ENCODE peak calls at places on chromosomes 1 and 21, in seven cellular contexts. One of them, this sample, is unnamed.

GRCh38 chr1:50983403-50983802 is 13.4 kb downstream of the CDKN2C start:
- DNase-seq in Daoy: no peak
- DNase-seq in HEK293T: no peak
- DNase-seq in body of pancreas: no peak
- DNase-seq in astrocyte of the spinal cord: no peak
- DNase-seq in lung microvascular endothelial cell: no peak
- DNase-seq in LNCaP clone FGC: no peak
- DNase-seq in this sample: no peak

GRCh38 chr1:222028151-222028550 is 286.3 kb upstream of the DUSP10 start:
- DNase-seq in Daoy: no peak
- DNase-seq in HEK293T: no peak
- DNase-seq in body of pancreas: no peak
- DNase-seq in astrocyte of the spinal cord: no peak
- DNase-seq in lung microvascular endothelial cell: no peak
- DNase-seq in LNCaP clone FGC: no peak
- DNase-seq in this sample: no peak

GRCh38 chr1:225746361-225747179 is 31.1 kb upstream of the SRP9 start:
- DNase-seq in Daoy: peak
- DNase-seq in HEK293T: no peak
- DNase-seq in body of pancreas: peak
- DNase-seq in astrocyte of the spinal cord: peak
- DNase-seq in lung microvascular endothelial cell: peak
- DNase-seq in LNCaP clone FGC: no peak
- DNase-seq in this sample: peak

GRCh38 chr1:151146072-151146415 is 387 bp downstream of the SEMA6C start:
- DNase-seq in Daoy: no peak
- DNase-seq in HEK293T: no peak
- DNase-seq in body of pancreas: no peak
- DNase-seq in astrocyte of the spinal cord: no peak
- DNase-seq in lung microvascular endothelial cell: no peak
- DNase-seq in LNCaP clone FGC: no peak
- DNase-seq in this sample: no peak

GRCh38 chr1:213474054-213474453 is 423.0 kb downstream of the RPS6KC1 start:
- DNase-seq in Daoy: peak
- DNase-seq in HEK293T: no peak
- DNase-seq in body of pancreas: peak
- DNase-seq in astrocyte of the spinal cord: no peak
- DNase-seq in lung microvascular endothelial cell: no peak
- DNase-seq in LNCaP clone FGC: no peak
- DNase-seq in this sample: peak

GRCh38 chr21:44301961-44302406 is 2.1 kb downstream of the PFKL start:
- DNase-seq in Daoy: no peak
- DNase-seq in HEK293T: no peak
- DNase-seq in body of pancreas: no peak
- DNase-seq in astrocyte of the spinal cord: no peak
- DNase-seq in lung microvascular endothelial cell: no peak
- DNase-seq in LNCaP clone FGC: no peak
- DNase-seq in this sample: no peak

GRCh38 chr21:45988366-45989347 is 7.1 kb downstream of the COL6A1 start:
- DNase-seq in Daoy: no peak
- DNase-seq in HEK293T: no peak
- DNase-seq in body of pancreas: peak
- DNase-seq in astrocyte of the spinal cord: no peak
- DNase-seq in lung microvascular endothelial cell: no peak
- DNase-seq in LNCaP clone FGC: no peak
- DNase-seq in this sample: peak

GRCh38 chr21:36747815-36748381 is 49.0 kb downstream of the SIM2 start:
- DNase-seq in Daoy: peak
- DNase-seq in HEK293T: no peak
- DNase-seq in body of pancreas: peak
- DNase-seq in astrocyte of the spinal cord: no peak
- DNase-seq in lung microvascular endothelial cell: peak
- DNase-seq in LNCaP clone FGC: no peak
- DNase-seq in this sample: peak

GRCh38 chr1:159923203-159924024 is 1.9 kb downstream of the TAGLN2 start:
- DNase-seq in Daoy: peak
- DNase-seq in HEK293T: peak
- DNase-seq in body of pancreas: peak
- DNase-seq in astrocyte of the spinal cord: peak
- DNase-seq in lung microvascular endothelial cell: peak
- DNase-seq in LNCaP clone FGC: no peak
- DNase-seq in this sample: peak

GRCh38 chr1:21332691-21333449 is 42.6 kb upstream of the ECE1 start:
- DNase-seq in Daoy: no peak
- DNase-seq in HEK293T: no peak
- DNase-seq in body of pancreas: no peak
- DNase-seq in astrocyte of the spinal cord: no peak
- DNase-seq in lung microvascular endothelial cell: no peak
- DNase-seq in LNCaP clone FGC: no peak
- DNase-seq in this sample: no peak

GRCh38 chr1:8902765-8903164 is 24.3 kb upstream of the ENO1 start:
- DNase-seq in Daoy: peak
- DNase-seq in HEK293T: no peak
- DNase-seq in body of pancreas: no peak
- DNase-seq in astrocyte of the spinal cord: peak
- DNase-seq in lung microvascular endothelial cell: no peak
- DNase-seq in LNCaP clone FGC: no peak
- DNase-seq in this sample: no peak

GRCh38 chr1:1182491-1183220 is 9.0 kb downstream of the TTLL10 start:
- DNase-seq in Daoy: no peak
- DNase-seq in HEK293T: no peak
- DNase-seq in body of pancreas: peak
- DNase-seq in astrocyte of the spinal cord: no peak
- DNase-seq in lung microvascular endothelial cell: no peak
- DNase-seq in LNCaP clone FGC: no peak
- DNase-seq in this sample: no peak

GRCh38 chr1:239274242-239274830 is 112.0 kb upstream of the CHRM3 start:
- DNase-seq in Daoy: no peak
- DNase-seq in HEK293T: no peak
- DNase-seq in body of pancreas: no peak
- DNase-seq in astrocyte of the spinal cord: no peak
- DNase-seq in lung microvascular endothelial cell: no peak
- DNase-seq in LNCaP clone FGC: no peak
- DNase-seq in this sample: no peak

GRCh38 chr1:94579876-94580294 is 38.3 kb upstream of the F3 start:
- DNase-seq in Daoy: peak
- DNase-seq in HEK293T: no peak
- DNase-seq in body of pancreas: no peak
- DNase-seq in astrocyte of the spinal cord: peak
- DNase-seq in lung microvascular endothelial cell: no peak
- DNase-seq in LNCaP clone FGC: no peak
- DNase-seq in this sample: no peak

GRCh38 chr1:9161963-9162362 is 33.1 kb upstream of the GPR157 start:
- DNase-seq in Daoy: no peak
- DNase-seq in HEK293T: no peak
- DNase-seq in body of pancreas: peak
- DNase-seq in astrocyte of the spinal cord: no peak
- DNase-seq in lung microvascular endothelial cell: no peak
- DNase-seq in LNCaP clone FGC: peak
- DNase-seq in this sample: no peak

GRCh38 chr1:39671793-39672550 is at the start of gene NT5C1A:
- DNase-seq in Daoy: peak
- DNase-seq in HEK293T: peak
- DNase-seq in body of pancreas: peak
- DNase-seq in astrocyte of the spinal cord: no peak
- DNase-seq in lung microvascular endothelial cell: peak
- DNase-seq in LNCaP clone FGC: no peak
- DNase-seq in this sample: peak

GRCh38 chr1:48552420-48552819 is 80.4 kb upstream of the SPATA6 start:
- DNase-seq in Daoy: peak
- DNase-seq in HEK293T: peak
- DNase-seq in body of pancreas: no peak
- DNase-seq in astrocyte of the spinal cord: no peak
- DNase-seq in lung microvascular endothelial cell: peak
- DNase-seq in LNCaP clone FGC: no peak
- DNase-seq in this sample: peak

GRCh38 chr1:167551359-167551758 is 2.2 kb downstream of the CREG1 start:
- DNase-seq in Daoy: no peak
- DNase-seq in HEK293T: no peak
- DNase-seq in body of pancreas: no peak
- DNase-seq in astrocyte of the spinal cord: no peak
- DNase-seq in lung microvascular endothelial cell: no peak
- DNase-seq in LNCaP clone FGC: no peak
- DNase-seq in this sample: no peak

GRCh38 chr1:25952851-25953401 is 44.9 kb downstream of the PAFAH2 start:
- DNase-seq in Daoy: no peak
- DNase-seq in HEK293T: no peak
- DNase-seq in body of pancreas: no peak
- DNase-seq in astrocyte of the spinal cord: peak
- DNase-seq in lung microvascular endothelial cell: no peak
- DNase-seq in LNCaP clone FGC: no peak
- DNase-seq in this sample: no peak

GRCh38 chr1:56835657-56836056 is 16.5 kb upstream of the FYB2 start:
- DNase-seq in Daoy: no peak
- DNase-seq in HEK293T: no peak
- DNase-seq in body of pancreas: no peak
- DNase-seq in astrocyte of the spinal cord: no peak
- DNase-seq in lung microvascular endothelial cell: no peak
- DNase-seq in LNCaP clone FGC: no peak
- DNase-seq in this sample: no peak

GRCh38 chr1:227086636-227087035 is 146.5 kb downstream of the COQ8A start:
- DNase-seq in Daoy: no peak
- DNase-seq in HEK293T: no peak
- DNase-seq in body of pancreas: no peak
- DNase-seq in astrocyte of the spinal cord: no peak
- DNase-seq in lung microvascular endothelial cell: no peak
- DNase-seq in LNCaP clone FGC: no peak
- DNase-seq in this sample: no peak

GRCh38 chr1:2230781-2231666 is 2.9 kb downstream of the SKI start:
- DNase-seq in Daoy: no peak
- DNase-seq in HEK293T: no peak
- DNase-seq in body of pancreas: no peak
- DNase-seq in astrocyte of the spinal cord: no peak
- DNase-seq in lung microvascular endothelial cell: no peak
- DNase-seq in LNCaP clone FGC: no peak
- DNase-seq in this sample: no peak

GRCh38 chr1:18662286-18662639 is 31.6 kb downstream of the PAX7 start:
- DNase-seq in Daoy: no peak
- DNase-seq in HEK293T: no peak
- DNase-seq in body of pancreas: no peak
- DNase-seq in astrocyte of the spinal cord: no peak
- DNase-seq in lung microvascular endothelial cell: no peak
- DNase-seq in LNCaP clone FGC: no peak
- DNase-seq in this sample: no peak

This sample was measured in adrenal gland.